ENCODE peak calls at places on chromosome 11, in seven cellular contexts. Y is dorsolateral prefrontal cortex, X is cardiac muscle cell, L is foreskin fibroblast, D is hepatocyte, N is sigmoid colon, S is fibroblast of lung. O is an unnamed sample.

GRCh38 chr11:84899740-84900139 is 727.4 kb downstream of the DLG2 start:
- DNase-seq in Y (no peak), X (no peak), L (no peak), D (no peak), N (no peak), S (peak), O (no peak)

GRCh38 chr11:46248270-46249102 is 29.0 kb upstream of the CREB3L1 start:
- DNase-seq in Y (no peak), X (peak), L (peak), D (peak), N (no peak), S (peak), O (no peak)

GRCh38 chr11:69251639-69252493 is 42.1 kb upstream of the MYEOV start:
- DNase-seq in Y (no peak), X (no peak), L (no peak), D (no peak), N (peak), S (no peak), O (no peak)

GRCh38 chr11:102144357-102145342 is 34.4 kb downstream of the YAP1 start:
- DNase-seq in Y (no peak), X (peak), L (peak), D (peak), N (no peak), S (peak), O (no peak)

GRCh38 chr11:115194798-115195101 is 309.5 kb downstream of the CADM1 start:
- DNase-seq in Y (no peak), X (no peak), L (peak), D (no peak), N (no peak), S (no peak), O (no peak)

GRCh38 chr11:69521461-69521860 is 40.0 kb downstream of the LINC01488 start:
- DNase-seq in Y (no peak), X (no peak), L (no peak), D (no peak), N (no peak), S (no peak), O (no peak)

GRCh38 chr11:46300270-46300669 is 22.8 kb downstream of the CREB3L1 start:
- DNase-seq in Y (no peak), X (no peak), L (no peak), D (no peak), N (no peak), S (no peak), O (no peak)

GRCh38 chr11:122202951-122203456 is 87.0 kb upstream of the BLID start:
- DNase-seq in Y (peak), X (peak), L (peak), D (peak), N (peak), S (peak), O (no peak)

GRCh38 chr11:75562836-75563484 is 907 bp downstream of the SERPINH1 start:
- DNase-seq in Y (no peak), X (peak), L (peak), D (peak), N (no peak), S (peak), O (no peak)

GRCh38 chr11:121630041-121630440 is 177.3 kb upstream of the SORL1-AS1 start:
- DNase-seq in Y (no peak), X (peak), L (peak), D (no peak), N (no peak), S (peak), O (no peak)

GRCh38 chr11:95531116-95531515 is 258.5 kb downstream of the FAM76B start:
- DNase-seq in Y (no peak), X (peak), L (peak), D (no peak), N (no peak), S (no peak), O (no peak)

DNA sequence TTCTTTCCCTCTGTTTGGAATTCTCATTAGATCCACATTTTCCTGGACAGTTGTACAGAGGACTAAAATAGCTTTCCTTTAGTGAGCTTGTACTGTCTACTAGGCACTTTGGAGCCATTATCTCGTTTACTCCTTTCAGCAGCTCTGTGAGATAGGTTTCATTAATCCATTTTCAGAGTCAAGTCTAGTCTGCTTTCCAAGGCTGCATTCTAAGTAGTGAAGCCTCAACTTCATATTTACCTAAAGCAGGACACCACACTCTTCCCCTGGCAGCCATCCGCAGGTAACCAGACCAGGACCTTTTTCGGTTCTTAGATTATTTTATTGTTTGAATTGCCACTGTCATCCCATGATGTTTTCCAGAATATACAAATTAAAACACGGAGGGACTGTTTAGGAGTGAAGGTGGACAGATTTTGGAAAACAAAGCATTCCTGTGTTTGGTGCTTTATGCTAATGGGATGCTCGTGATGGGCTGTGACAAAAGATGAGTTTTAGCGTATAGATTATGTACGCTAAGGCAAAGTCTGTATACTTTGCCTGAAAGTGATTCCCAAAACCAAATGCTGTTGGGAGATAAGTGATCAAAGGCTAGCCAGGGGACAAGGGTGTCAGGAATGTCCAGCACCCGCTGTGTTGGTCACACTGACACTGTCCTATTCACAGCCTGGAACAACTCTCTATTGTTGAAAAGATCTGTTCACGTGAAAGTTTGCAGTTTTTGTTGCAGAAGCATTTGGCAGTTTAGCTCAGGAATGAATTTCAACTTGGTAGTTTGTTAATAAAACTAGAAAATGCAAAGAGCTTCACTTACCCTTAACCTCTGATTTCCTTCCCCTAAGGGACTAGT is 1.3 kb downstream of the JAM3 start:
- DNase-seq in Y (no peak), X (no peak), L (no peak), D (no peak), N (no peak), S (no peak), O (no peak)
- H3K4me3 ChIP-seq in Y (peak), X (peak), L (peak), D (peak), N (peak), S (peak), O (no peak)

DNA sequence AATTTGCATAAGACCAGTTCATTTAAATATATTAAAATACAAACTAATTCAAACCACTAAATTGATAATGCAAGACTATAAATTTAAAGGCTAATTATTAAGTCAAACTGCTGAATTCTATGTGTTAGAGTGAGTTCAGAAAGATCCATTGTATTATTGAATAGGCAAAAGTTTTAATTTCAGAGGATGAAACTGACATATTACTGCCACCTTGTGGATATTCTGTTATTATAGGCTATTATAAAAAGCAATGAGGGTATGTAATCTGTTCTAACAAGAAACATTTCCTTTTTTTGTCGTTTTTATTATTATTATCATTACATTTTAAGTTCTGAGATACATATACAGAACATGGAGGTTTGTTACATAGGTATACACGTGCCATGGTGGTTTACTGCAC is 20.9 kb upstream of the NAALAD2 start:
- DNase-seq in Y (no peak), X (peak), L (peak), D (no peak), N (no peak), S (no peak), O (no peak)
- TF ChIP-seq CTCF in Y (peak), X (peak), L (no peak), D (peak), N (no peak), S (peak), O (peak)

DNA sequence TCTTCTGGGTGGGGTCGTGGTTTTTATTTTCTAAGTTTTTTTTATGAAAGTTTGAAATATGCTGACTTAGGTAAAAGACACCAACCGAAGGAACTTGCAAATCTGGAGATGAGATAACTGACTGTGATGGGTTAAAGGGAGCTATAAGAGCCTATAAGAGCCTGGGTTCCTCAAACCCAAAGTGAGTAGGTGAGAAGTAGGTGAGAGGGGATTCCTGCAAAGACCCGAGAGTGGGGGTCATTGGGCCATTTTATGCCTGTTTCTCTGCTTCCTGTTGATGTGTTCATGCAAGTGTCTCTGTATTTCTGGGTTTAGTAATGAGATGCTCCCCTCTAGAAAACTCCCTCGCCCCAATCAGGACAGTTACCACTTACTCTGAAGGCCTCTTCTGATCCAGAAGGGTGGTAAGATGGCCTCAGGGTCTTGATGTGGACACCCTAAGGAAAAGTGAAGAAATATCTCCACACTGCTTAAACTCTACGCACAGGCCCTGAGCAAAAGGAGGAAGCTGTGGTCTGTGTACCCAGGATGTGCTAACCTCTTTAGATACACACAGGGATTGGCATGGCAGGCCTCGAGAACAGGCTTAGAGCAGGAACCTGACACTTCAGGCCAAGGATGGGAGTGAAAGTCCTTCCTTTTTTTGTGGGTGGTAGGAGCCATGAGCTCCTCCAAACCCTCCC is 1.8 kb downstream of the FLI1 start:
- DNase-seq in Y (no peak), X (peak), L (no peak), D (no peak), N (peak), S (no peak), O (no peak)
- H3K4me3 ChIP-seq in Y (peak), X (peak), L (peak), D (no peak), N (peak), S (no peak), O (no peak)

GRCh38 chr11:112004389-112004788 is 20.8 kb upstream of the DLAT start:
- DNase-seq in Y (no peak), X (no peak), L (peak), D (no peak), N (no peak), S (no peak), O (no peak)
- TF ChIP-seq CTCF in Y (no peak), X (peak), L (no peak), D (peak), N (no peak), S (peak), O (no peak)

DNA sequence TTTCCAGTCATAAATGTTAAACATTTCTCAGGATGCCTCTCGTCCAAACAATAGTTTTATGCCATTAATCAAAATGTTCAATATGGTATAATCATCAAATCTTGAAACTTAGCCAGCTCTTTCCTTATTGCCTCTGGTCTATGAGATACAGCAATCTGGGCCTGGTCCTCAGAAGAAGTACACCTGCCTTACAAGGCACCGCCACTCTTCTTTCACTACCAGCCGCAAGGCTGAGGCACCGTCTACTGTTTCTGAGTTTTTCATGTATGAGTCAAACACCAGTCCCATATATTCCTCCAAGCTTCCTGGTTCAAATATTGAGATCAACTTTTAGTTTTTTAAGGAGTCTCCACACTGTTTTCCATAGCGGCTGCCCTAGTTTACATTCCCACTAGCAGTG is 600.6 kb upstream of the FAT3 start:
- DNase-seq in Y (no peak), X (no peak), L (no peak), D (no peak), N (no peak), S (no peak), O (no peak)
- H3K4me3 ChIP-seq in Y (no peak), X (no peak), L (no peak), D (no peak), N (no peak), S (no peak), O (no peak)

GRCh38 chr11:83093634-83094033 is 21.9 kb upstream of the RAB30 start:
- DNase-seq in Y (no peak), X (no peak), L (peak), D (no peak), N (no peak), S (no peak), O (no peak)

GRCh38 chr11:83087035-83087434 is 15.3 kb upstream of the RAB30 start:
- DNase-seq in Y (no peak), X (peak), L (no peak), D (peak), N (no peak), S (peak), O (peak)

GRCh38 chr11:83092488-83093384 is 21.0 kb upstream of the RAB30 start:
- DNase-seq in Y (no peak), X (no peak), L (peak), D (peak), N (no peak), S (peak), O (peak)

DNA sequence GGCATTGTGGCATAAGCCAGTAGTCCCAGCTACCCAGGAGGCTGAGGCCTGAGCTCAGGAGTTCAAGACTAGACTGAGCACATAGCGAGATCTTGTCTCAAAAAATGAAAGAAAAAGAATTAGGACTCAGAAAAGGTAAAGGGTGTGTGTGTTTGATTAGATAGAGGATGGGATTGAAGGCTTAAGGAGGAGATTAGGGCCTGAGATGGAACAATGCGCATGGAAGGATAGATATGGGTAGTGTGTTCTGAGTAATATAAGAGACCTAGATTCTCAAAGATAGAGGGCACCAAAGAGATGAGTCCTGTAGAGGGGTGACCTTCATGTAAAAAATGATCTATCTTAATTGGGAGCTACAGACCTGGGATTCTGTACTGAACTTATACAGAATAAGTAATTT is 17.3 kb upstream of the RAB30 start:
- DNase-seq in Y (no peak), X (no peak), L (no peak), D (no peak), N (no peak), S (no peak), O (no peak)
- TF ChIP-seq CTCF in Y (no peak), X (no peak), L (peak), D (no peak), N (no peak), S (no peak), O (no peak)

GRCh38 chr11:20963596-20963995 is 294.2 kb downstream of the NELL1 start:
- DNase-seq in Y (no peak), X (no peak), L (no peak), D (no peak), N (no peak), S (peak), O (no peak)
- H3K4me3 ChIP-seq in Y (no peak), X (no peak), L (no peak), D (no peak), N (no peak), S (no peak), O (no peak)

O was measured in LNCaP clone FGC.